ENCODE peak calls at places on chromosome 2, in eight cellular contexts. One of them, this sample, is unnamed.

GRCh38 chr2:222445226-222445625 is 20.9 kb downstream of the SGPP2 start:
- DNase-seq in mesendoderm: peak
- DNase-seq in HEK293T: no peak
- DNase-seq in stimulated activated CD8-positive, alpha-beta memory T cell treated with anti-CD3 and anti-CD28 coated beads, Interleukin-12 subunit alpha, Interleukin-12 subunit beta, amount 100 ng/mL, for 1 hour: no peak
- DNase-seq in stimulated activated CD4-positive, alpha-beta T cell treated with anti-CD3 and anti-CD28 coated beads, Interleukin-15, amount 100 ng/mL, for 1 hour: no peak
- DNase-seq in NCI-H146: no peak
- DNase-seq in endothelial cell: no peak
- DNase-seq in heart right ventricle: no peak
- DNase-seq in this sample: no peak

GRCh38 chr2:165044505-165045303 is 89.4 kb upstream of the SLC38A11 start:
- DNase-seq in NCI-H146: no peak
- DNase-seq in stimulated activated CD4-positive, alpha-beta T cell treated with anti-CD3 and anti-CD28 coated beads, Interleukin-15, amount 100 ng/mL, for 1 hour: no peak
- DNase-seq in mesendoderm: peak
- DNase-seq in stimulated activated CD8-positive, alpha-beta memory T cell treated with anti-CD3 and anti-CD28 coated beads, Interleukin-12 subunit alpha, Interleukin-12 subunit beta, amount 100 ng/mL, for 1 hour: no peak
- DNase-seq in heart right ventricle: no peak
- DNase-seq in endothelial cell: no peak
- DNase-seq in HEK293T: no peak
- DNase-seq in this sample: no peak

GRCh38 chr2:140808816-140809215 is 1322.0 kb downstream of the LRP1B start:
- DNase-seq in heart right ventricle: no peak
- DNase-seq in mesendoderm: peak
- DNase-seq in endothelial cell: no peak
- DNase-seq in stimulated activated CD4-positive, alpha-beta T cell treated with anti-CD3 and anti-CD28 coated beads, Interleukin-15, amount 100 ng/mL, for 1 hour: no peak
- DNase-seq in stimulated activated CD8-positive, alpha-beta memory T cell treated with anti-CD3 and anti-CD28 coated beads, Interleukin-12 subunit alpha, Interleukin-12 subunit beta, amount 100 ng/mL, for 1 hour: no peak
- DNase-seq in HEK293T: peak
- DNase-seq in NCI-H146: no peak
- DNase-seq in this sample: no peak

GRCh38 chr2:127400533-127400896 is 12.7 kb upstream of the MAP3K2 start:
- DNase-seq in stimulated activated CD8-positive, alpha-beta memory T cell treated with anti-CD3 and anti-CD28 coated beads, Interleukin-12 subunit alpha, Interleukin-12 subunit beta, amount 100 ng/mL, for 1 hour: no peak
- DNase-seq in endothelial cell: no peak
- DNase-seq in HEK293T: no peak
- DNase-seq in NCI-H146: no peak
- DNase-seq in stimulated activated CD4-positive, alpha-beta T cell treated with anti-CD3 and anti-CD28 coated beads, Interleukin-15, amount 100 ng/mL, for 1 hour: no peak
- DNase-seq in mesendoderm: no peak
- DNase-seq in heart right ventricle: no peak
- DNase-seq in this sample: no peak

GRCh38 chr2:214401580-214401979 is 9.3 kb upstream of the VWC2L start:
- DNase-seq in HEK293T: no peak
- DNase-seq in stimulated activated CD8-positive, alpha-beta memory T cell treated with anti-CD3 and anti-CD28 coated beads, Interleukin-12 subunit alpha, Interleukin-12 subunit beta, amount 100 ng/mL, for 1 hour: no peak
- DNase-seq in endothelial cell: no peak
- DNase-seq in NCI-H146: no peak
- DNase-seq in heart right ventricle: no peak
- DNase-seq in mesendoderm: no peak
- DNase-seq in stimulated activated CD4-positive, alpha-beta T cell treated with anti-CD3 and anti-CD28 coated beads, Interleukin-15, amount 100 ng/mL, for 1 hour: no peak
- DNase-seq in this sample: no peak

GRCh38 chr2:205660521-205661124 is 21.7 kb upstream of the NRP2 start:
- DNase-seq in stimulated activated CD8-positive, alpha-beta memory T cell treated with anti-CD3 and anti-CD28 coated beads, Interleukin-12 subunit alpha, Interleukin-12 subunit beta, amount 100 ng/mL, for 1 hour: no peak
- DNase-seq in mesendoderm: no peak
- DNase-seq in HEK293T: no peak
- DNase-seq in heart right ventricle: no peak
- DNase-seq in NCI-H146: no peak
- DNase-seq in stimulated activated CD4-positive, alpha-beta T cell treated with anti-CD3 and anti-CD28 coated beads, Interleukin-15, amount 100 ng/mL, for 1 hour: no peak
- DNase-seq in endothelial cell: no peak
- DNase-seq in this sample: no peak

GRCh38 chr2:223588251-223588650 is 13.9 kb downstream of the SCG2 start:
- DNase-seq in mesendoderm: no peak
- DNase-seq in NCI-H146: peak
- DNase-seq in endothelial cell: no peak
- DNase-seq in HEK293T: no peak
- DNase-seq in stimulated activated CD8-positive, alpha-beta memory T cell treated with anti-CD3 and anti-CD28 coated beads, Interleukin-12 subunit alpha, Interleukin-12 subunit beta, amount 100 ng/mL, for 1 hour: no peak
- DNase-seq in heart right ventricle: no peak
- DNase-seq in stimulated activated CD4-positive, alpha-beta T cell treated with anti-CD3 and anti-CD28 coated beads, Interleukin-15, amount 100 ng/mL, for 1 hour: no peak
- DNase-seq in this sample: no peak

GRCh38 chr2:47129191-47129711 is 25.9 kb downstream of the STPG4 start:
- DNase-seq in heart right ventricle: no peak
- DNase-seq in endothelial cell: no peak
- DNase-seq in stimulated activated CD8-positive, alpha-beta memory T cell treated with anti-CD3 and anti-CD28 coated beads, Interleukin-12 subunit alpha, Interleukin-12 subunit beta, amount 100 ng/mL, for 1 hour: no peak
- DNase-seq in stimulated activated CD4-positive, alpha-beta T cell treated with anti-CD3 and anti-CD28 coated beads, Interleukin-15, amount 100 ng/mL, for 1 hour: no peak
- DNase-seq in NCI-H146: no peak
- DNase-seq in mesendoderm: no peak
- DNase-seq in HEK293T: no peak
- DNase-seq in this sample: no peak

GRCh38 chr2:205070889-205071288 is 525.6 kb downstream of the PARD3B start:
- DNase-seq in mesendoderm: no peak
- DNase-seq in heart right ventricle: no peak
- DNase-seq in endothelial cell: no peak
- DNase-seq in stimulated activated CD4-positive, alpha-beta T cell treated with anti-CD3 and anti-CD28 coated beads, Interleukin-15, amount 100 ng/mL, for 1 hour: no peak
- DNase-seq in HEK293T: no peak
- DNase-seq in stimulated activated CD8-positive, alpha-beta memory T cell treated with anti-CD3 and anti-CD28 coated beads, Interleukin-12 subunit alpha, Interleukin-12 subunit beta, amount 100 ng/mL, for 1 hour: no peak
- DNase-seq in NCI-H146: no peak
- DNase-seq in this sample: no peak

GRCh38 chr2:3354986-3355385 is 22.6 kb downstream of the EIPR1 start:
- DNase-seq in HEK293T: no peak
- DNase-seq in mesendoderm: no peak
- DNase-seq in endothelial cell: no peak
- DNase-seq in NCI-H146: no peak
- DNase-seq in heart right ventricle: no peak
- DNase-seq in stimulated activated CD8-positive, alpha-beta memory T cell treated with anti-CD3 and anti-CD28 coated beads, Interleukin-12 subunit alpha, Interleukin-12 subunit beta, amount 100 ng/mL, for 1 hour: no peak
- DNase-seq in stimulated activated CD4-positive, alpha-beta T cell treated with anti-CD3 and anti-CD28 coated beads, Interleukin-15, amount 100 ng/mL, for 1 hour: no peak
- DNase-seq in this sample: no peak

GRCh38 chr2:117801826-117802225 is 12.7 kb upstream of the DDX18 start:
- DNase-seq in stimulated activated CD4-positive, alpha-beta T cell treated with anti-CD3 and anti-CD28 coated beads, Interleukin-15, amount 100 ng/mL, for 1 hour: no peak
- DNase-seq in NCI-H146: no peak
- DNase-seq in mesendoderm: no peak
- DNase-seq in stimulated activated CD8-positive, alpha-beta memory T cell treated with anti-CD3 and anti-CD28 coated beads, Interleukin-12 subunit alpha, Interleukin-12 subunit beta, amount 100 ng/mL, for 1 hour: no peak
- DNase-seq in heart right ventricle: no peak
- DNase-seq in endothelial cell: no peak
- DNase-seq in HEK293T: no peak
- DNase-seq in this sample: no peak

GRCh38 chr2:171227066-171227782 is 66.5 kb upstream of the TLK1 start:
- DNase-seq in HEK293T: no peak
- DNase-seq in NCI-H146: no peak
- DNase-seq in stimulated activated CD4-positive, alpha-beta T cell treated with anti-CD3 and anti-CD28 coated beads, Interleukin-15, amount 100 ng/mL, for 1 hour: no peak
- DNase-seq in mesendoderm: no peak
- DNase-seq in stimulated activated CD8-positive, alpha-beta memory T cell treated with anti-CD3 and anti-CD28 coated beads, Interleukin-12 subunit alpha, Interleukin-12 subunit beta, amount 100 ng/mL, for 1 hour: no peak
- DNase-seq in heart right ventricle: no peak
- DNase-seq in endothelial cell: no peak
- DNase-seq in this sample: no peak

GRCh38 chr2:234953116-234954031 is 1.6 kb downstream of the SH3BP4 start:
- DNase-seq in endothelial cell: no peak
- DNase-seq in NCI-H146: no peak
- DNase-seq in heart right ventricle: no peak
- DNase-seq in mesendoderm: peak
- DNase-seq in stimulated activated CD4-positive, alpha-beta T cell treated with anti-CD3 and anti-CD28 coated beads, Interleukin-15, amount 100 ng/mL, for 1 hour: no peak
- DNase-seq in stimulated activated CD8-positive, alpha-beta memory T cell treated with anti-CD3 and anti-CD28 coated beads, Interleukin-12 subunit alpha, Interleukin-12 subunit beta, amount 100 ng/mL, for 1 hour: no peak
- DNase-seq in HEK293T: no peak
- DNase-seq in this sample: no peak

GRCh38 chr2:47223980-47224379 is 68.9 kb upstream of the STPG4 start:
- DNase-seq in NCI-H146: no peak
- DNase-seq in stimulated activated CD8-positive, alpha-beta memory T cell treated with anti-CD3 and anti-CD28 coated beads, Interleukin-12 subunit alpha, Interleukin-12 subunit beta, amount 100 ng/mL, for 1 hour: no peak
- DNase-seq in endothelial cell: no peak
- DNase-seq in HEK293T: no peak
- DNase-seq in heart right ventricle: no peak
- DNase-seq in mesendoderm: no peak
- DNase-seq in stimulated activated CD4-positive, alpha-beta T cell treated with anti-CD3 and anti-CD28 coated beads, Interleukin-15, amount 100 ng/mL, for 1 hour: no peak
- DNase-seq in this sample: no peak

GRCh38 chr2:201600906-201601305 is 42.4 kb downstream of the TMEM237 start:
- DNase-seq in NCI-H146: no peak
- DNase-seq in HEK293T: no peak
- DNase-seq in stimulated activated CD8-positive, alpha-beta memory T cell treated with anti-CD3 and anti-CD28 coated beads, Interleukin-12 subunit alpha, Interleukin-12 subunit beta, amount 100 ng/mL, for 1 hour: no peak
- DNase-seq in mesendoderm: no peak
- DNase-seq in stimulated activated CD4-positive, alpha-beta T cell treated with anti-CD3 and anti-CD28 coated beads, Interleukin-15, amount 100 ng/mL, for 1 hour: no peak
- DNase-seq in heart right ventricle: no peak
- DNase-seq in endothelial cell: no peak
- DNase-seq in this sample: no peak

GRCh38 chr2:28394331-28394877 is 1.7 kb downstream of the FOSL2 start:
- DNase-seq in NCI-H146: peak
- DNase-seq in heart right ventricle: peak
- DNase-seq in mesendoderm: no peak
- DNase-seq in stimulated activated CD4-positive, alpha-beta T cell treated with anti-CD3 and anti-CD28 coated beads, Interleukin-15, amount 100 ng/mL, for 1 hour: no peak
- DNase-seq in HEK293T: no peak
- DNase-seq in stimulated activated CD8-positive, alpha-beta memory T cell treated with anti-CD3 and anti-CD28 coated beads, Interleukin-12 subunit alpha, Interleukin-12 subunit beta, amount 100 ng/mL, for 1 hour: no peak
- DNase-seq in endothelial cell: no peak
- DNase-seq in this sample: no peak

GRCh38 chr2:54239427-54239826 is 16.6 kb downstream of the TSPYL6 start:
- DNase-seq in mesendoderm: no peak
- DNase-seq in heart right ventricle: no peak
- DNase-seq in HEK293T: no peak
- DNase-seq in NCI-H146: peak
- DNase-seq in endothelial cell: no peak
- DNase-seq in stimulated activated CD4-positive, alpha-beta T cell treated with anti-CD3 and anti-CD28 coated beads, Interleukin-15, amount 100 ng/mL, for 1 hour: no peak
- DNase-seq in stimulated activated CD8-positive, alpha-beta memory T cell treated with anti-CD3 and anti-CD28 coated beads, Interleukin-12 subunit alpha, Interleukin-12 subunit beta, amount 100 ng/mL, for 1 hour: no peak
- DNase-seq in this sample: no peak

GRCh38 chr2:217113496-217113895 is 253.6 kb upstream of the TNP1 start:
- DNase-seq in NCI-H146: no peak
- DNase-seq in stimulated activated CD8-positive, alpha-beta memory T cell treated with anti-CD3 and anti-CD28 coated beads, Interleukin-12 subunit alpha, Interleukin-12 subunit beta, amount 100 ng/mL, for 1 hour: no peak
- DNase-seq in mesendoderm: no peak
- DNase-seq in endothelial cell: no peak
- DNase-seq in stimulated activated CD4-positive, alpha-beta T cell treated with anti-CD3 and anti-CD28 coated beads, Interleukin-15, amount 100 ng/mL, for 1 hour: no peak
- DNase-seq in HEK293T: no peak
- DNase-seq in heart right ventricle: no peak
- DNase-seq in this sample: no peak

GRCh38 chr2:238865015-238865719 is 17.3 kb downstream of the TWIST2 start:
- DNase-seq in mesendoderm: no peak
- DNase-seq in HEK293T: no peak
- DNase-seq in stimulated activated CD4-positive, alpha-beta T cell treated with anti-CD3 and anti-CD28 coated beads, Interleukin-15, amount 100 ng/mL, for 1 hour: no peak
- DNase-seq in endothelial cell: no peak
- DNase-seq in NCI-H146: no peak
- DNase-seq in stimulated activated CD8-positive, alpha-beta memory T cell treated with anti-CD3 and anti-CD28 coated beads, Interleukin-12 subunit alpha, Interleukin-12 subunit beta, amount 100 ng/mL, for 1 hour: no peak
- DNase-seq in heart right ventricle: no peak
- DNase-seq in this sample: no peak

GRCh38 chr2:16559263-16559662 is 106.4 kb downstream of the CYRIA start:
- DNase-seq in HEK293T: no peak
- DNase-seq in stimulated activated CD4-positive, alpha-beta T cell treated with anti-CD3 and anti-CD28 coated beads, Interleukin-15, amount 100 ng/mL, for 1 hour: no peak
- DNase-seq in heart right ventricle: no peak
- DNase-seq in NCI-H146: no peak
- DNase-seq in endothelial cell: no peak
- DNase-seq in mesendoderm: no peak
- DNase-seq in stimulated activated CD8-positive, alpha-beta memory T cell treated with anti-CD3 and anti-CD28 coated beads, Interleukin-12 subunit alpha, Interleukin-12 subunit beta, amount 100 ng/mL, for 1 hour: no peak
- DNase-seq in this sample: no peak

GRCh38 chr2:128686498-128686861 is 367.8 kb upstream of the HS6ST1 start:
- DNase-seq in mesendoderm: no peak
- DNase-seq in NCI-H146: no peak
- DNase-seq in heart right ventricle: no peak
- DNase-seq in endothelial cell: no peak
- DNase-seq in stimulated activated CD4-positive, alpha-beta T cell treated with anti-CD3 and anti-CD28 coated beads, Interleukin-15, amount 100 ng/mL, for 1 hour: no peak
- DNase-seq in HEK293T: no peak
- DNase-seq in stimulated activated CD8-positive, alpha-beta memory T cell treated with anti-CD3 and anti-CD28 coated beads, Interleukin-12 subunit alpha, Interleukin-12 subunit beta, amount 100 ng/mL, for 1 hour: no peak
- DNase-seq in this sample: no peak

GRCh38 chr2:85439986-85440385 is 21.5 kb downstream of the SH2D6 start:
- DNase-seq in NCI-H146: no peak
- DNase-seq in mesendoderm: no peak
- DNase-seq in endothelial cell: no peak
- DNase-seq in stimulated activated CD4-positive, alpha-beta T cell treated with anti-CD3 and anti-CD28 coated beads, Interleukin-15, amount 100 ng/mL, for 1 hour: no peak
- DNase-seq in stimulated activated CD8-positive, alpha-beta memory T cell treated with anti-CD3 and anti-CD28 coated beads, Interleukin-12 subunit alpha, Interleukin-12 subunit beta, amount 100 ng/mL, for 1 hour: no peak
- DNase-seq in HEK293T: no peak
- DNase-seq in heart right ventricle: no peak
- DNase-seq in this sample: no peak

GRCh38 chr2:226327830-226328229 is 471.8 kb downstream of the IRS1 start:
- DNase-seq in heart right ventricle: no peak
- DNase-seq in stimulated activated CD4-positive, alpha-beta T cell treated with anti-CD3 and anti-CD28 coated beads, Interleukin-15, amount 100 ng/mL, for 1 hour: no peak
- DNase-seq in endothelial cell: no peak
- DNase-seq in NCI-H146: no peak
- DNase-seq in mesendoderm: no peak
- DNase-seq in HEK293T: no peak
- DNase-seq in stimulated activated CD8-positive, alpha-beta memory T cell treated with anti-CD3 and anti-CD28 coated beads, Interleukin-12 subunit alpha, Interleukin-12 subunit beta, amount 100 ng/mL, for 1 hour: no peak
- DNase-seq in this sample: no peak

GRCh38 chr2:238502956-238503791 is 76.4 kb downstream of the ASB1 start:
- DNase-seq in NCI-H146: no peak
- DNase-seq in mesendoderm: no peak
- DNase-seq in HEK293T: no peak
- DNase-seq in stimulated activated CD4-positive, alpha-beta T cell treated with anti-CD3 and anti-CD28 coated beads, Interleukin-15, amount 100 ng/mL, for 1 hour: no peak
- DNase-seq in heart right ventricle: no peak
- DNase-seq in stimulated activated CD8-positive, alpha-beta memory T cell treated with anti-CD3 and anti-CD28 coated beads, Interleukin-12 subunit alpha, Interleukin-12 subunit beta, amount 100 ng/mL, for 1 hour: no peak
- DNase-seq in endothelial cell: no peak
- DNase-seq in this sample: no peak

GRCh38 chr2:216563646-216564045 is 65.0 kb downstream of the RPL37A start:
- DNase-seq in heart right ventricle: no peak
- DNase-seq in stimulated activated CD8-positive, alpha-beta memory T cell treated with anti-CD3 and anti-CD28 coated beads, Interleukin-12 subunit alpha, Interleukin-12 subunit beta, amount 100 ng/mL, for 1 hour: no peak
- DNase-seq in HEK293T: no peak
- DNase-seq in mesendoderm: no peak
- DNase-seq in stimulated activated CD4-positive, alpha-beta T cell treated with anti-CD3 and anti-CD28 coated beads, Interleukin-15, amount 100 ng/mL, for 1 hour: no peak
- DNase-seq in endothelial cell: no peak
- DNase-seq in NCI-H146: no peak
- DNase-seq in this sample: no peak

GRCh38 chr2:221203846-221204245 is 368.3 kb downstream of the EPHA4 start:
- DNase-seq in stimulated activated CD8-positive, alpha-beta memory T cell treated with anti-CD3 and anti-CD28 coated beads, Interleukin-12 subunit alpha, Interleukin-12 subunit beta, amount 100 ng/mL, for 1 hour: no peak
- DNase-seq in mesendoderm: no peak
- DNase-seq in heart right ventricle: no peak
- DNase-seq in endothelial cell: no peak
- DNase-seq in HEK293T: no peak
- DNase-seq in stimulated activated CD4-positive, alpha-beta T cell treated with anti-CD3 and anti-CD28 coated beads, Interleukin-15, amount 100 ng/mL, for 1 hour: no peak
- DNase-seq in NCI-H146: peak
- DNase-seq in this sample: no peak

GRCh38 chr2:85330839-85331636 is 3.2 kb upstream of the TGOLN2 start:
- DNase-seq in stimulated activated CD4-positive, alpha-beta T cell treated with anti-CD3 and anti-CD28 coated beads, Interleukin-15, amount 100 ng/mL, for 1 hour: no peak
- DNase-seq in endothelial cell: no peak
- DNase-seq in heart right ventricle: no peak
- DNase-seq in stimulated activated CD8-positive, alpha-beta memory T cell treated with anti-CD3 and anti-CD28 coated beads, Interleukin-12 subunit alpha, Interleukin-12 subunit beta, amount 100 ng/mL, for 1 hour: no peak
- DNase-seq in mesendoderm: no peak
- DNase-seq in HEK293T: no peak
- DNase-seq in NCI-H146: no peak
- DNase-seq in this sample: no peak

GRCh38 chr2:119315241-119315925 is 51.3 kb downstream of the C2orf76 start:
- DNase-seq in heart right ventricle: no peak
- DNase-seq in stimulated activated CD8-positive, alpha-beta memory T cell treated with anti-CD3 and anti-CD28 coated beads, Interleukin-12 subunit alpha, Interleukin-12 subunit beta, amount 100 ng/mL, for 1 hour: no peak
- DNase-seq in mesendoderm: no peak
- DNase-seq in HEK293T: no peak
- DNase-seq in stimulated activated CD4-positive, alpha-beta T cell treated with anti-CD3 and anti-CD28 coated beads, Interleukin-15, amount 100 ng/mL, for 1 hour: no peak
- DNase-seq in endothelial cell: no peak
- DNase-seq in NCI-H146: no peak
- DNase-seq in this sample: no peak

GRCh38 chr2:144343135-144343534 is 176.8 kb downstream of the ZEB2 start:
- DNase-seq in NCI-H146: no peak
- DNase-seq in heart right ventricle: no peak
- DNase-seq in mesendoderm: no peak
- DNase-seq in endothelial cell: no peak
- DNase-seq in stimulated activated CD4-positive, alpha-beta T cell treated with anti-CD3 and anti-CD28 coated beads, Interleukin-15, amount 100 ng/mL, for 1 hour: no peak
- DNase-seq in HEK293T: no peak
- DNase-seq in stimulated activated CD8-positive, alpha-beta memory T cell treated with anti-CD3 and anti-CD28 coated beads, Interleukin-12 subunit alpha, Interleukin-12 subunit beta, amount 100 ng/mL, for 1 hour: no peak
- DNase-seq in this sample: no peak

GRCh38 chr2:219049282-219049681 is 8.0 kb upstream of the CFAP65 start:
- DNase-seq in mesendoderm: no peak
- DNase-seq in stimulated activated CD8-positive, alpha-beta memory T cell treated with anti-CD3 and anti-CD28 coated beads, Interleukin-12 subunit alpha, Interleukin-12 subunit beta, amount 100 ng/mL, for 1 hour: no peak
- DNase-seq in stimulated activated CD4-positive, alpha-beta T cell treated with anti-CD3 and anti-CD28 coated beads, Interleukin-15, amount 100 ng/mL, for 1 hour: no peak
- DNase-seq in heart right ventricle: no peak
- DNase-seq in HEK293T: no peak
- DNase-seq in endothelial cell: no peak
- DNase-seq in NCI-H146: no peak
- DNase-seq in this sample: no peak

GRCh38 chr2:168357799-168358504 is 98.1 kb upstream of the CERS6 start:
- DNase-seq in NCI-H146: no peak
- DNase-seq in endothelial cell: no peak
- DNase-seq in mesendoderm: no peak
- DNase-seq in stimulated activated CD4-positive, alpha-beta T cell treated with anti-CD3 and anti-CD28 coated beads, Interleukin-15, amount 100 ng/mL, for 1 hour: no peak
- DNase-seq in heart right ventricle: no peak
- DNase-seq in HEK293T: no peak
- DNase-seq in stimulated activated CD8-positive, alpha-beta memory T cell treated with anti-CD3 and anti-CD28 coated beads, Interleukin-12 subunit alpha, Interleukin-12 subunit beta, amount 100 ng/mL, for 1 hour: no peak
- DNase-seq in this sample: no peak

GRCh38 chr2:98634406-98635092 is 26.2 kb downstream of the UNC50 start:
- DNase-seq in mesendoderm: peak
- DNase-seq in stimulated activated CD4-positive, alpha-beta T cell treated with anti-CD3 and anti-CD28 coated beads, Interleukin-15, amount 100 ng/mL, for 1 hour: no peak
- DNase-seq in stimulated activated CD8-positive, alpha-beta memory T cell treated with anti-CD3 and anti-CD28 coated beads, Interleukin-12 subunit alpha, Interleukin-12 subunit beta, amount 100 ng/mL, for 1 hour: no peak
- DNase-seq in HEK293T: peak
- DNase-seq in endothelial cell: peak
- DNase-seq in NCI-H146: no peak
- DNase-seq in heart right ventricle: no peak
- DNase-seq in this sample: no peak

GRCh38 chr2:54556659-54557121 is 100.6 kb downstream of the SPTBN1 start:
- DNase-seq in endothelial cell: no peak
- DNase-seq in mesendoderm: no peak
- DNase-seq in HEK293T: no peak
- DNase-seq in stimulated activated CD8-positive, alpha-beta memory T cell treated with anti-CD3 and anti-CD28 coated beads, Interleukin-12 subunit alpha, Interleukin-12 subunit beta, amount 100 ng/mL, for 1 hour: no peak
- DNase-seq in NCI-H146: no peak
- DNase-seq in heart right ventricle: no peak
- DNase-seq in stimulated activated CD4-positive, alpha-beta T cell treated with anti-CD3 and anti-CD28 coated beads, Interleukin-15, amount 100 ng/mL, for 1 hour: no peak
- DNase-seq in this sample: no peak

GRCh38 chr2:241559489-241560180 is 1.1 kb downstream of the BOK start:
- DNase-seq in mesendoderm: peak
- DNase-seq in stimulated activated CD8-positive, alpha-beta memory T cell treated with anti-CD3 and anti-CD28 coated beads, Interleukin-12 subunit alpha, Interleukin-12 subunit beta, amount 100 ng/mL, for 1 hour: no peak
- DNase-seq in NCI-H146: no peak
- DNase-seq in heart right ventricle: no peak
- DNase-seq in endothelial cell: peak
- DNase-seq in HEK293T: peak
- DNase-seq in stimulated activated CD4-positive, alpha-beta T cell treated with anti-CD3 and anti-CD28 coated beads, Interleukin-15, amount 100 ng/mL, for 1 hour: no peak
- DNase-seq in this sample: no peak